ENCODE peak calls at places on chromosomes 2 and 18, in nine cellular contexts. Z is left lung; W is CD4-positive, CD25-positive, alpha-beta regulatory T cell; I is adrenal gland; D is kidney epithelial cell; M is thoracic aorta; E is naive thymus-derived CD4-positive, alpha-beta T cell; R is fibroblast of mammary gland; S is cardiac fibroblast. G is an unnamed sample.

GRCh38 chr2:47437287-47437686 is 34.3 kb downstream of the MSH2 start:
- DNase-seq in Z (no peak), W (peak; percentile 3), I (no peak), D (no peak), M (no peak), E (no peak), R (peak; percentile 68), S (peak; percentile 72), G (no peak)

GRCh38 chr2:23249348-23249747 is 135.6 kb upstream of the KLHL29 start:
- DNase-seq in Z (no peak), W (no peak), I (no peak), D (no peak), M (peak; percentile 40), E (no peak), R (peak; percentile 66), S (no peak), G (no peak)

GRCh38 chr18:36516258-36516657 is 218.7 kb downstream of the FHOD3 start:
- DNase-seq in Z (no peak), W (no peak), I (no peak), D (no peak), M (no peak), E (no peak), R (no peak), S (no peak), G (no peak)

GRCh38 chr18:74635202-74635969 is 37.7 kb downstream of the ZNF407 start:
- DNase-seq in Z (no peak), W (no peak), I (no peak), D (no peak), M (no peak), E (no peak), R (no peak), S (no peak), G (no peak)

GRCh38 chr2:157302492-157303099 is 23.0 kb downstream of the ERMN start:
- DNase-seq in Z (no peak), W (peak; percentile 58), I (no peak), D (no peak), M (no peak), E (peak; percentile 42), R (peak; percentile 56), S (peak; percentile 73), G (peak; percentile 15)

GRCh38 chr18:57627488-57627887 is 5.9 kb upstream of the NARS1 start:
- DNase-seq in Z (no peak), W (no peak), I (no peak), D (peak; percentile 34), M (no peak), E (no peak), R (no peak), S (peak; percentile 40), G (no peak)

GRCh38 chr2:37856101-37856751 is 68.9 kb upstream of the RMDN2 start:
- DNase-seq in Z (no peak), W (no peak), I (peak; percentile 82), D (no peak), M (no peak), E (no peak), R (no peak), S (no peak), G (no peak)

GRCh38 chr2:43321446-43321845 is 95.0 kb upstream of the ZFP36L2 start:
- DNase-seq in Z (no peak), W (no peak), I (no peak), D (no peak), M (no peak), E (no peak), R (no peak), S (no peak), G (no peak)

GRCh38 chr2:45759310-45759851 is 107.9 kb downstream of the PRKCE start:
- DNase-seq in Z (no peak), W (no peak), I (peak; percentile 69), D (no peak), M (no peak), E (no peak), R (peak; percentile 87), S (peak; percentile 64), G (no peak)

GRCh38 chr18:69484699-69485396 is 84.2 kb downstream of the DOK6 start:
- DNase-seq in Z (no peak), W (no peak), I (no peak), D (peak; percentile 2), M (no peak), E (no peak), R (peak; percentile 73), S (peak; percentile 47), G (no peak)

GRCh38 chr18:58058720-58059119 is 14.7 kb downstream of the NEDD4L start:
- DNase-seq in Z (no peak), W (no peak), I (no peak), D (no peak), M (no peak), E (no peak), R (no peak), S (no peak), G (no peak)

DNA sequence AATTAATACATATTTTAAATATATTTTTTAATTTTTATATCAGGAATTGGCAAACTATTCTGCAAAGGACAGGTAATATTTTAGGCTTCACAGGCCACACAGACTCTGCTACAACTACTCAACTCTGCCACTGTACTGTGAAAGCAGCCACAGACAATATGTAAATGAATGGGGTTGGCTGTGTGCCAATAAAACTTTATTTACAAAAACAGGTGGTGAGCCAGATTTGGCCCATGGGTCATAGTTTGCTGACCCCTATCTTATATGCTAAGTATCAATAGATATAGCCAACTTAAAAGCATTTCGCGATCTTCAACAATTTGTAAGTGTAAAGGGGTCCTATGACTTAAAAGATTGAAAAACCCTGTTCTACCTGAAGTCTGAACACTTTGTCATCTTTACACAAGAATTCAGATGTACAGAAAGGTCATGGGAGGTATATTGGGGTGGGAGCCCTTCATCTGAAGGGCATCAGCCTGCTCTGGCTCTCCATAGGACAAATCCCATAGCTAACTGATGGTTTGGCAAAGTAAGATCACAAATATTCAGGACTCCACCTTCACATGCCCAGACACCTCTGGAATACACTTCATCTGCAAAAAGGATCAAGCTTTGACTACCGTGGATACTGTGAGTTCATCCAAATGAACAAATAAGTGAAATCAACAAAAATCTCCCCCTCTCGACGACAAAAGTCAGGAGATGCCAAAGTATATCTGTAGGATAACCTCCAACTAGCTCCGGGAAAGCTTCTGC is 65.9 kb downstream of the C1D start:
- DNase-seq in Z (no peak), W (no peak), I (no peak), D (no peak), M (no peak), E (no peak), R (no peak), S (no peak), G (no peak)
- H3K4me3 ChIP-seq in Z (no peak overlapping the region), W (no peak overlapping the region), I (no peak overlapping the region), D (no peak overlapping the region), M (no peak overlapping the region), E (no peak overlapping the region), R (no peak overlapping the region), S (no peak overlapping the region), G (no peak overlapping the region)

GRCh38 chr18:54626779-54627178 is 35.7 kb downstream of the DYNAP start:
- DNase-seq in Z (no peak), W (no peak), I (no peak), D (no peak), M (no peak), E (no peak), R (no peak), S (no peak), G (no peak)
- H3K4me3 ChIP-seq in Z (no peak overlapping the region), W (no peak overlapping the region), I (no peak overlapping the region), D (no peak overlapping the region), M (no peak overlapping the region), E (no peak overlapping the region), R (no peak overlapping the region), S (no peak overlapping the region), G (no peak overlapping the region)

GRCh38 chr18:42261731-42262130 is 306.7 kb downstream of the PIK3C3 start:
- DNase-seq in Z (no peak), W (no peak), I (no peak), D (no peak), M (no peak), E (no peak), R (no peak), S (no peak), G (no peak)

GRCh38 chr18:42255908-42256765 is 301.1 kb downstream of the PIK3C3 start:
- DNase-seq in Z (no peak), W (no peak), I (no peak), D (no peak), M (no peak), E (no peak), R (no peak), S (no peak), G (peak; percentile 1)

GRCh38 chr18:42258301-42258965 is 303.4 kb downstream of the PIK3C3 start:
- DNase-seq in Z (no peak), W (no peak), I (no peak), D (no peak), M (no peak), E (no peak), R (no peak), S (no peak), G (no peak)
- H3K4me3 ChIP-seq in Z (no peak overlapping the region), W (no peak overlapping the region), I (no peak overlapping the region), D (no peak overlapping the region), M (no peak overlapping the region), E (no peak overlapping the region), R (no peak overlapping the region), S (no peak overlapping the region), G (no peak overlapping the region)

GRCh38 chr2:200741468-200742202 is 70.1 kb upstream of the BZW1 start:
- DNase-seq in Z (no peak), W (no peak), I (no peak), D (no peak), M (no peak), E (no peak), R (no peak), S (no peak), G (no peak)
- H3K4me3 ChIP-seq in Z (no peak overlapping the region), W (no peak overlapping the region), I (no peak overlapping the region), D (no peak overlapping the region), M (peak overlapping the region; percentile 44), E (no peak overlapping the region), R (no peak overlapping the region), S (no peak overlapping the region), G (no peak overlapping the region)

DNA sequence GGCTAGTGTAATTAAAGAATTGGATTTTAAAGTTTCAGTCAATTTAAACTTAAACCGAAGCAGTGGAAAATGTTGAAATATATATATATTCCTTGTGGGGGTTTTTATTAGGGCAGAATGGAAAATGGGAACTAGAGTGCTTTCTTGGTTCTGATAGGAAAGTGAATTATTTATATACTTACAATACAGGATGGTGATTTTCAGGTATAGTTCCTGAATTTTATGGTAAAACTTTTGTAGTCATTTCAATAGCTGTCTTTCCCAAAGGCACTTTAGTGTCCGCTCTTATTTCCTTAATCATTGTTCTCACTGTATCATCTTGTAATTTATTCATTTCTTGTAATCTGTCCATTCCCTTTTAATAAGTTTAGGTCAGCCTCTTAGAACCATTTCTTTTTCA is 1.9 kb downstream of the RPL37A start:
- DNase-seq in Z (no peak), W (no peak), I (no peak), D (no peak), M (no peak), E (no peak), R (no peak), S (no peak), G (no peak)
- H3K4me3 ChIP-seq in Z (no peak overlapping the region), W (peak overlapping the region; percentile 93), I (peak overlapping the region; percentile 75), D (peak overlapping the region; percentile 76), M (no peak overlapping the region), E (no peak overlapping the region), R (peak overlapping the region; percentile 85), S (peak overlapping the region; percentile 85), G (no peak overlapping the region)